ENCODE peak calls at places on chromosomes 11 and 22, in eight cellular contexts. J is AG10803, Z is BE2C, K is mesendoderm, G is heart right ventricle, Y is sigmoid colon, H is pancreas, V is astrocyte of the spinal cord. U is an unnamed sample.
A peak's percentile ranks its signal among the peaks of the same experiment; 100 is the strongest.

GRCh38 chr22:37351268-37351667 is 69.0 kb downstream of the CYTH4 start:
- DNase-seq in J (no peak), Z (no peak), K (no peak), G (no peak), Y (no peak), H (no peak), V (no peak), U (no peak)

GRCh38 chr11:75271730-75272129 is 31.2 kb downstream of the TPBGL start:
- DNase-seq in J (no peak), Z (no peak), K (no peak), G (no peak), Y (peak; percentile 53), H (no peak), V (no peak), U (no peak)

GRCh38 chr22:49977578-49977977 is 17.0 kb downstream of the PIM3 start:
- DNase-seq in J (no peak), Z (no peak), K (no peak), G (no peak), Y (no peak), H (no peak), V (no peak), U (no peak)

GRCh38 chr11:68938088-68938487 is 34.4 kb downstream of the IGHMBP2 start:
- DNase-seq in J (no peak), Z (no peak), K (no peak), G (no peak), Y (no peak), H (no peak), V (no peak), U (peak; percentile 55)

GRCh38 chr22:44192098-44192810 is 11.5 kb downstream of the PARVG start:
- DNase-seq in J (no peak), Z (peak; percentile 80), K (peak; percentile 46), G (no peak), Y (peak; percentile 46), H (no peak), V (no peak), U (peak; percentile 59)

GRCh38 chr11:106495046-106495445 is 417.6 kb downstream of the AASDHPPT start:
- DNase-seq in J (peak; percentile 51), Z (no peak), K (no peak), G (no peak), Y (no peak), H (no peak), V (no peak), U (no peak)

GRCh38 chr11:62556872-62557631 is 10.4 kb upstream of the AHNAK start:
- DNase-seq in J (no peak), Z (no peak), K (peak; percentile 53), G (no peak), Y (no peak), H (no peak), V (no peak), U (no peak)

GRCh38 chr11:46456269-46456668 is 64.7 kb upstream of the CHRM4 start:
- DNase-seq in J (no peak), Z (no peak), K (no peak), G (no peak), Y (no peak), H (no peak), V (no peak), U (no peak)

GRCh38 chr11:29119116-29119515 is 897.7 kb downstream of the KCNA4 start:
- DNase-seq in J (no peak), Z (no peak), K (no peak), G (no peak), Y (no peak), H (no peak), V (peak; percentile 72), U (no peak)

GRCh38 chr11:859394-860131 is 16.9 kb downstream of the TSPAN4 start:
- DNase-seq in J (peak; percentile 67), Z (peak; percentile 90), K (no peak), G (peak; percentile 79), Y (peak; percentile 93), H (peak; percentile 85), V (peak; percentile 84), U (peak; percentile 90)

GRCh38 chr11:111299111-111300026 is 1.0 kb downstream of the POU2AF3 start:
- DNase-seq in J (peak; percentile 12), Z (no peak), K (peak; percentile 59), G (peak; percentile 28), Y (peak; percentile 83), H (peak; percentile 80), V (peak; percentile 25), U (peak; percentile 73)

GRCh38 chr22:44026630-44027511 is 2.8 kb downstream of the PARVB start:
- DNase-seq in J (peak; percentile 61), Z (no peak), K (no peak), G (peak; percentile 88), Y (peak; percentile 85), H (no peak), V (peak; percentile 44), U (peak; percentile 92)

GRCh38 chr22:30675436-30675835 is 7.8 kb upstream of the DUSP18 start:
- DNase-seq in J (no peak), Z (peak; percentile 27), K (no peak), G (no peak), Y (no peak), H (no peak), V (no peak), U (no peak)

GRCh38 chr11:126391970-126392637 is 36.6 kb downstream of the ST3GAL4 start:
- DNase-seq in J (no peak), Z (peak; percentile 34), K (peak; percentile 65), G (peak; percentile 56), Y (no peak), H (no peak), V (no peak), U (no peak)

GRCh38 chr22:27705391-27706080 is 96.0 kb downstream of the MN1 start:
- DNase-seq in J (no peak), Z (no peak), K (no peak), G (no peak), Y (no peak), H (no peak), V (no peak), U (no peak)

GRCh38 chr11:9625158-9625557 is 38.7 kb upstream of the SWAP70 start:
- DNase-seq in J (no peak), Z (no peak), K (no peak), G (no peak), Y (no peak), H (no peak), V (no peak), U (peak; percentile 53)

GRCh38 chr22:25030636-25031035 is 78.1 kb downstream of the KIAA1671 start:
- DNase-seq in J (peak; percentile 27), Z (no peak), K (no peak), G (peak; percentile 55), Y (no peak), H (no peak), V (peak; percentile 26), U (no peak)

GRCh38 chr11:120532511-120533196 is 21.1 kb downstream of the GRIK4 start:
- DNase-seq in J (peak; percentile 77), Z (no peak), K (peak; percentile 57), G (no peak), Y (no peak), H (no peak), V (peak; percentile 29), U (no peak)

GRCh38 chr22:19052941-19053551 is 69.2 kb downstream of the DGCR2 start:
- DNase-seq in J (no peak), Z (no peak), K (no peak), G (no peak), Y (peak; percentile 19), H (no peak), V (no peak), U (peak; percentile 37)

GRCh38 chr11:105297463-105297862 is 157.9 kb upstream of the CARD18 start:
- DNase-seq in J (peak; percentile 15), Z (no peak), K (no peak), G (no peak), Y (no peak), H (no peak), V (peak; percentile 22), U (no peak)

GRCh38 chr22:23401910-23402274 is 178.2 kb downstream of the IGLL1 start:
- DNase-seq in J (no peak), Z (no peak), K (no peak), G (no peak), Y (no peak), H (peak; percentile 59), V (no peak), U (peak; percentile 71)
- H3K4me3 ChIP-seq in J (no peak overlapping the region), Z (no peak overlapping the region), K (peak overlapping the region; percentile 48), G (peak overlapping the region; percentile 7), Y (no peak overlapping the region), H (peak overlapping the region; percentile 37), V (no peak overlapping the region), U (no peak overlapping the region)

DNA sequence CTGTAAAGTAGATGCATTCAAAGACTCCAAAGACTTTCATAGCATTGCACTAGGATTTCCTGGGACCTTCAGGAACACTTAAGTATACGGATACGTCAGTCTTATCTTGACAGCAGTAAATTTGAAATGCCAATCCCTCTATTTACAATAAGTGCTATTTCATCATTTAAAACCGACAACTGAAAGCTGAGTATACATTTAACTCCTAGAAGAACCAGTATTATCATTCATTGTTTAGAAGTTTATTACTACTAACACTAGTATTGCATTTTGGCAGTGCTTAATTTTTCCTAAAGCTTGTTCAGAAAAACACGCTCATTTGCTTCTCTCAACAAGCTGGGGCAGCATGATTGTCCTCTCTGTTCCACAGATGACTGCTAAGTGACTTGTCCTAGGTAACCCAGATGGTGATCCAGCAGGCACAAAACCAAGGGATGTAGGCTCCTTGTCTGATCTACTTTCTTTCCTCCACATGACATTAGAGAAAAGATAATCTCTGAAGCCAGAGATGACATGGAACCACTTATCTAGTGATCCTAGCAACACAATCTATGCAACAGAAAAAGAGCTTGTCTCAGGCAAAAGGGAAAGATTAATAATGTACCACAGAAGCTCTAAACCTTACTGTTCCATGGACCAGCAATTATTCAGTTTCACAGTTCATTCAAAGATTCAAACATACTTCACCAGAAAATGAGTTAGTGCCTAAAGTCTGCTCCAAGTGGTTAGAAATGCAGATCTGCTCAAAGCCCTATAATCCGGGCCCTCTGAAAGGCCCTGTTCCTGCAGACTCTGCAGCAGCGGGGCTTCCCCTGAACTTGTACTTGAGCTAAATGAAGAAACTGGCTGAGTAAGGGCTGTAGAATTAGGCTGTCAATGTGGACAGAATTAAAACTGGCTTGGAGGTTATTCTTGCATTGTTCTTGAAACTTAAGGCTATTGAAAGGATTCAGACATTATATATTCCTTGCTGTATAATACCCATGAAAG is 5.2 kb downstream of the MAML2 start:
- DNase-seq in J (peak; percentile 54), Z (no peak), K (no peak), G (no peak), Y (no peak), H (no peak), V (peak; percentile 50), U (peak; percentile 65)
- H3K4me3 ChIP-seq in J (peak overlapping the region; percentile 63), Z (no peak overlapping the region), K (no peak overlapping the region), G (no peak overlapping the region), Y (no peak overlapping the region), H (peak overlapping the region; percentile 3), V (no peak overlapping the region), U (no peak overlapping the region)

GRCh38 chr11:128929468-128929867 is 13.2 kb downstream of the TP53AIP1 start:
- DNase-seq in J (no peak), Z (no peak), K (no peak), G (no peak), Y (no peak), H (no peak), V (no peak), U (peak; percentile 29)
- H3K4me3 ChIP-seq in J (no peak overlapping the region), Z (no peak overlapping the region), K (no peak overlapping the region), G (no peak overlapping the region), Y (no peak overlapping the region), H (no peak overlapping the region), V (no peak overlapping the region), U (no peak overlapping the region)

DNA sequence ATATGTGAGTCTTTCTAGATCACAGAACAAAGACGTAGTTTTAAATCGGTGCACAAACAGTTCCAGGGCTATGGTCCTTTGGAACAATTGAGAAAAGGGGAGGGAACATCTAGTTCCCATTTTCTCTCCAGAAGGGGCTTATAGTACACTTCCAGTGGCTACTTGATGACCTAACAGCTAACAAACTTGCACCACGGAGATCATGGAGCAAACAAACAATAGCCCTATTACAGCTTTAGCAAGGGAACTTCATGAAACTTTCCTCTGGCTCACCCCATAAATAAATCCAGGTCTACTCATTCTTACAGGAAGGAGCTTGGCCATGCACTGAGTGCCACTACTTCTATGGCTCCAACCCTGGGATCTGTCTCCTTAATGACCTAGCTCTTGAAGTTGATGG is 8.3 kb upstream of the FOLR2 start:
- DNase-seq in J (no peak), Z (no peak), K (no peak), G (no peak), Y (no peak), H (no peak), V (no peak), U (no peak)
- H3K4me3 ChIP-seq in J (no peak overlapping the region), Z (no peak overlapping the region), K (no peak overlapping the region), G (no peak overlapping the region), Y (no peak overlapping the region), H (no peak overlapping the region), V (no peak overlapping the region), U (no peak overlapping the region)

U was measured in aorta.